ENCODE peak calls at places on chromosomes 7 and 10, in four cellular contexts. G is H1, R is GM06990, Q is WTC11. M is an unnamed sample.

GRCh38 chr7:107860981-107861652 is 29.9 kb upstream of the DLD start:
- DNase-seq in G (no peak), R (no peak), Q (no peak), M (no peak)

GRCh38 chr10:69125554-69125953 is 1.6 kb downstream of the VPS26A start:
- DNase-seq in G (no peak), R (no peak), Q (no peak), M (no peak)

GRCh38 chr10:35783305-35783838 is 141.3 kb upstream of the FZD8 start:
- DNase-seq in G (no peak), R (no peak), Q (no peak), M (no peak)

GRCh38 chr7:102042016-102042656 is 224.7 kb downstream of the CUX1 start:
- DNase-seq in G (no peak), R (no peak), Q (no peak), M (no peak)

GRCh38 chr7:54109501-54109900 is 432.7 kb upstream of the VSTM2A start:
- DNase-seq in G (no peak), R (no peak), Q (no peak), M (no peak)

GRCh38 chr10:52621635-52622079 is 150.9 kb downstream of the MBL2 start:
- DNase-seq in G (no peak), R (no peak), Q (no peak), M (no peak)

GRCh38 chr7:107971613-107972012 is 31.3 kb downstream of the LAMB1 start:
- DNase-seq in G (no peak), R (no peak), Q (no peak), M (no peak)

GRCh38 chr7:116329845-116330503 is 119.6 kb downstream of the TES start:
- DNase-seq in G (no peak), R (no peak), Q (no peak), M (no peak)

GRCh38 chr7:155586843-155587440 is 40.6 kb upstream of the CNPY1 start:
- DNase-seq in G (no peak), R (no peak), Q (no peak), M (no peak)

GRCh38 chr7:899806-900205 is 23.5 kb downstream of the GET4 start:
- DNase-seq in G (no peak), R (no peak), Q (no peak), M (no peak)

GRCh38 chr10:121078672-121079102 is 227.5 kb downstream of the WDR11 start:
- DNase-seq in G (no peak), R (no peak), Q (no peak), M (no peak)

GRCh38 chr7:44587843-44588711 is 6.0 kb upstream of the TMED4 start:
- DNase-seq in G (no peak), R (no peak), Q (no peak), M (no peak)

GRCh38 chr10:85934586-85934985 is 432.0 kb downstream of the GRID1 start:
- DNase-seq in G (no peak), R (no peak), Q (no peak), M (no peak)

GRCh38 chr7:4043988-4044387 is 638.1 kb upstream of the FOXK1 start:
- DNase-seq in G (peak; percentile 37), R (no peak), Q (no peak), M (no peak)

GRCh38 chr10:6033954-6034353 is 28.2 kb downstream of the IL2RA start:
- DNase-seq in G (no peak), R (no peak), Q (no peak), M (no peak)

GRCh38 chr10:101721806-101722205 is 26.8 kb upstream of the FBXW4 start:
- DNase-seq in G (no peak), R (no peak), Q (no peak), M (no peak)

GRCh38 chr7:154873722-154874121 is 129.2 kb downstream of the PAXIP1 start:
- DNase-seq in G (no peak), R (no peak), Q (no peak), M (no peak)

GRCh38 chr7:98469088-98469487 is 68.2 kb upstream of the BAIAP2L1 start:
- DNase-seq in G (no peak), R (no peak), Q (no peak), M (no peak)

DNA sequence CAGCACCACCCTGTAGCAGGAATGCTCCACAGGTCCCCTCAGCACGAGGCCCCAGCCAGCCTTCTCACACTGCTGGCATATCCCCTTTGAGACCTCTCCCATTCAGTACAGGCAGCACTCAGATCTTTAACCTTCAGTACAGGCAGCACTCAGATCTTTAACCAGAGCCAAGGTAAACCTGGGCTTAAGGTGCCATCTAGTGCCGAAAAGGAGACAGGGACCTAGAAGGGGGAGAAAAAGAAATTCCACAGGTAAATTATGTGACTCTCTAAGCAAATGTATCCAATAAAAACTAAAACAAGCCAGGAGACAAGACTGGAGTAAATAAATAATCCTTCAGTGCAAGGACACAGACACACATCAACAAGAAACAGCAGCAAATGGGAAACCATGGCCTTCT is 358.6 kb downstream of the PTPRN2 start:
- DNase-seq in G (no peak), R (no peak), Q (no peak), M (no peak)
- TF ChIP-seq CTCF in G (no peak), R (no peak), Q (no peak), M (no peak)

GRCh38 chr10:116771101-116771705 is 28.8 kb upstream of the HSPA12A start:
- DNase-seq in G (no peak), R (no peak), Q (no peak), M (no peak)
- TF ChIP-seq CTCF in G (no peak), R (no peak), Q (no peak), M (no peak)

GRCh38 chr7:138981332-138982203 is at the start of gene KIAA1549:
- DNase-seq in G (peak; percentile 83), R (peak; percentile 82), Q (peak; percentile 74), M (no peak)
- TF ChIP-seq CTCF in G (peak; percentile 67), R (peak; percentile 1), Q (no peak), M (no peak)

GRCh38 chr7:106619213-106619612 is 41.7 kb downstream of the CCDC71L start:
- DNase-seq in G (no peak), R (no peak), Q (no peak), M (no peak)
- TF ChIP-seq CTCF in G (no peak), R (no peak), Q (no peak), M (no peak)

DNA sequence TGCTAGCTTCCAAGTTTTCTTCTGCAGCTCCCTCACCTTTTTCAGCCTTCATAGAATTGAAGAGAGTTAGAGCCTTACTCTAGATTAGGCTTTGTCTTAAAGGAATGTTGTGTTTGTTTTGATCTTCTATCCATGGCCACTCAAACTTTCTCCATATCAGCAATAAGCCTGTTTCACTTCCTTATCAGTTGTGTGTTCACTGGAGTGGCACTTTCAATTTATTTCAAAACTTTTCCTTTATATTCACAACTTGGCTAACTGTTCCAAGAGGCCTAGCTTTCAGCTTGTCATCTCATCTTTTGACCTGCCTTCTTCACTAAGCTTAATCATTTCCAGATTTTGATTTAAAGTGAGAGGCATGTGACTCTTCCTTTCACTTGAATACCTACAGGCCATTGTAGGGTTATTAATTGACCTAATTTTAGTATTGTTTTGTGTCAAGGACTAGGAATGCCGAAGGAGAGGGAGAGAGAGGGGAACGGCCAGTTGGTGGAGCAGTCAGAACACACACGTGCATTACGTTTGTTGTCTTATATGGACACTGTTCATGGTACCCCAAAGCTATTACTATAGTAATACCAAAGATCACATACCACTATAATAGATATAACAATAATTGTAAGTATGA is 5.4 kb upstream of the GNAT3 start:
- DNase-seq in G (no peak), R (no peak), Q (no peak), M (no peak)
- TF ChIP-seq CTCF in G (no peak), R (no peak), Q (no peak), M (no peak)

GRCh38 chr7:111749625-111750024 is 187.3 kb upstream of the IMMP2L start:
- DNase-seq in G (no peak), R (no peak), Q (no peak), M (no peak)

GRCh38 chr7:111750168-111750715 is 187.9 kb upstream of the IMMP2L start:
- DNase-seq in G (no peak), R (no peak), Q (no peak), M (no peak)

GRCh38 chr7:111750878-111751277 is 188.6 kb upstream of the IMMP2L start:
- DNase-seq in G (no peak), R (no peak), Q (no peak), M (no peak)

GRCh38 chr7:111753968-111754367 is 191.7 kb upstream of the IMMP2L start:
- DNase-seq in G (no peak), R (no peak), Q (no peak), M (no peak)

GRCh38 chr7:111752022-111752582 is 189.8 kb upstream of the IMMP2L start:
- DNase-seq in G (peak; percentile 86), R (no peak), Q (peak; percentile 80), M (no peak)
- TF ChIP-seq CTCF in G (peak; percentile 75), R (peak; percentile 92), Q (peak; percentile 82), M (peak; percentile 76)

GRCh38 chr10:78510566-78511323 is 477.1 kb downstream of the RPS24 start:
- DNase-seq in G (no peak), R (no peak), Q (no peak), M (no peak)
- TF ChIP-seq CTCF in G (no peak), R (no peak), Q (no peak), M (no peak)

GRCh38 chr7:83111391-83111790 is 51.3 kb downstream of the PCLO start:
- DNase-seq in G (no peak), R (no peak), Q (no peak), M (no peak)
- TF ChIP-seq CTCF in G (no peak), R (no peak), Q (no peak), M (no peak)

DNA sequence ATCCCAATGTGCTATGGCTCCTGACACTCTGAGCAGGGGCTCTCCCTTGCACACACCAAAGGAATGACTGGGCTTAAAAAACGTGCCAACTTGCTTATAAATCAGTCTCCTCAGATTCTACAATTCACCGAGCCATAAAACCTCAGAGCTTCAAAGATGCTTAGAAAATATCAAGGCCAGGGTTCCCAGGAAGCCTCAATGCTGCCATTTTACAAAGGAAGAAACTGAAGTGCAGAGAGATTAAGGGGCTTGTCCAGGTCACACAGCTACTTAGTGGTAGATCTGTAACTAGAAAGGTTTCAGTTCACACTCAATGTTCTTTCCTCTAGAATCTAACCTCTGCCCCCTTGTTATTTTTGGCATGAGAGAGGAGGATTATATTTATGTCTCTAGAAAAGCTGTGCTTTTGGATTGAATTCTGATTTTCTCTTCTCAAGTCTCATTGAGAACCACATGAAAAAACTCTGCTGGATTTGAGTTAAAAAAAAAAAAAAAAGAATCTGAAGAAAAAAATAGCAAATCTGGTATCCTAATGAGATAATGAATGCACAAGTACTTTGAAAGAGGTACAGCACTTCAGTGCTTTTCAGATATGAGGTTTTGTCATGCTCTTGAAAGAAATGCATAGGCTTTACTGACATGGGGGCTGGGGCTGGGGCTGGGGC is 22.3 kb upstream of the TSPAN33 start:
- DNase-seq in G (no peak), R (peak; percentile 68), Q (no peak), M (peak; percentile 83)
- TF ChIP-seq CTCF in G (no peak), R (no peak), Q (no peak), M (no peak)

DNA sequence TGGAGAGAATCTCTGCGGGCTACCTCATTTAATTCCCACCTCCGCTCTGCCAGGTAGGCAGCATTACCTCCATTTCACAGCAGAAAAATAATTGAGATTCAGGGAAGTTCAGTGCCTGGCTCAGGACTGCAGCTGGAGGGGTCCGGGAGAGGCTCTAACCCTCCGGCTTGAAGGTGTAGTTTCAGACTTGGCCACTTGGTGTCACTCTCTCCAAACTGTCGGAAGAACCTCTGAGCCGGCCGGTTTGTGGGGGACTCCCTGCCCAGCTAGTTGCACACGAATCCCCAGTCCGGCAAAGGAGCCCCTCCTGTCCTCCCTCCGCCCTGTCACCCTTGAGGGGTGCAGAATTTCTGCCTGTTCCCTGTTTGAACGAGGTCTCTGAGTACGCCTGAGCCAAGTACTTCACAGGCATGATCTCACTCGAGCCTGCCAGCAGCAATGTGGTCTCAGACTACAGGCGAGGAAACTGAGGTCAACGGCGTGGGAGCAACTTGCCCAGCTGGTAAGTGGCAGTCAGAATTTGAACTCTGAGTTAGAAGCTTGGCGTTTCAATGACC is 144.7 kb upstream of the ZNF716 start:
- DNase-seq in G (peak; percentile 45), R (no peak), Q (no peak), M (no peak)
- TF ChIP-seq CTCF in G (peak; percentile 13), R (no peak), Q (peak; percentile 17), M (peak; percentile 47)

M was measured in GM12864.